ENCODE peak calls at places on chromosomes 12 and 14, in ten cellular contexts. R, A, Q, F, Z, V, J, I, K and C are unnamed samples.

GRCh38 chr12:46389130-46389616 is 16.6 kb upstream of the SLC38A2 start:
- DNase-seq in R (no peak), A (peak; percentile 84), Q (no peak), F (no peak), Z (no peak), V (no peak), J (peak; percentile 99), I (no peak), K (peak; percentile 72), C (peak; percentile 88)

GRCh38 chr12:57410534-57410933 is 20.3 kb downstream of the R3HDM2 start:
- DNase-seq in R (no peak), A (no peak), Q (no peak), F (no peak), Z (no peak), V (no peak), J (no peak), I (no peak), K (no peak), C (no peak)

GRCh38 chr14:93462479-93462878 is 31.7 kb downstream of the UNC79 start:
- DNase-seq in R (no peak), A (no peak), Q (no peak), F (no peak), Z (no peak), V (no peak), J (no peak), I (no peak), K (no peak), C (no peak)

GRCh38 chr14:91473046-91473445 is 37.1 kb downstream of the PPP4R3A start:
- DNase-seq in R (no peak), A (no peak), Q (no peak), F (no peak), Z (no peak), V (no peak), J (no peak), I (no peak), K (no peak), C (no peak)

GRCh38 chr12:108346727-108347710 is 7.9 kb upstream of the CMKLR1 start:
- DNase-seq in R (no peak), A (no peak), Q (no peak), F (no peak), Z (peak; percentile 6), V (no peak), J (no peak), I (no peak), K (no peak), C (no peak)

GRCh38 chr14:36068777-36069534 is 107.6 kb downstream of the PTCSC3 start:
- DNase-seq in R (no peak), A (no peak), Q (no peak), F (no peak), Z (no peak), V (no peak), J (peak; percentile 1), I (no peak), K (no peak), C (peak; percentile 21)

GRCh38 chr12:58143498-58143897 is 202.1 kb downstream of the ATP23 start:
- DNase-seq in R (no peak), A (no peak), Q (no peak), F (no peak), Z (no peak), V (no peak), J (no peak), I (no peak), K (no peak), C (no peak)

GRCh38 chr14:91031668-91032067 is 28.8 kb downstream of the RPS6KA5 start:
- DNase-seq in R (no peak), A (no peak), Q (no peak), F (no peak), Z (no peak), V (no peak), J (no peak), I (no peak), K (no peak), C (no peak)

GRCh38 chr12:119679081-119679480 is 11.1 kb downstream of the PRKAB1 start:
- DNase-seq in R (no peak), A (no peak), Q (no peak), F (peak; percentile 70), Z (no peak), V (no peak), J (no peak), I (no peak), K (no peak), C (no peak)

GRCh38 chr14:49549881-49550280 is 36.3 kb downstream of the RPS29 start:
- DNase-seq in R (no peak), A (no peak), Q (no peak), F (no peak), Z (no peak), V (no peak), J (no peak), I (no peak), K (no peak), C (peak; percentile 46)

GRCh38 chr12:93214523-93215289 is 163.0 kb upstream of the NUDT4 start:
- DNase-seq in R (no peak), A (no peak), Q (no peak), F (no peak), Z (no peak), V (no peak), J (no peak), I (no peak), K (no peak), C (no peak)

GRCh38 chr12:22447223-22447622 is 97.1 kb downstream of the C2CD5 start:
- DNase-seq in R (no peak), A (no peak), Q (no peak), F (no peak), Z (no peak), V (no peak), J (no peak), I (no peak), K (no peak), C (no peak)

DNA sequence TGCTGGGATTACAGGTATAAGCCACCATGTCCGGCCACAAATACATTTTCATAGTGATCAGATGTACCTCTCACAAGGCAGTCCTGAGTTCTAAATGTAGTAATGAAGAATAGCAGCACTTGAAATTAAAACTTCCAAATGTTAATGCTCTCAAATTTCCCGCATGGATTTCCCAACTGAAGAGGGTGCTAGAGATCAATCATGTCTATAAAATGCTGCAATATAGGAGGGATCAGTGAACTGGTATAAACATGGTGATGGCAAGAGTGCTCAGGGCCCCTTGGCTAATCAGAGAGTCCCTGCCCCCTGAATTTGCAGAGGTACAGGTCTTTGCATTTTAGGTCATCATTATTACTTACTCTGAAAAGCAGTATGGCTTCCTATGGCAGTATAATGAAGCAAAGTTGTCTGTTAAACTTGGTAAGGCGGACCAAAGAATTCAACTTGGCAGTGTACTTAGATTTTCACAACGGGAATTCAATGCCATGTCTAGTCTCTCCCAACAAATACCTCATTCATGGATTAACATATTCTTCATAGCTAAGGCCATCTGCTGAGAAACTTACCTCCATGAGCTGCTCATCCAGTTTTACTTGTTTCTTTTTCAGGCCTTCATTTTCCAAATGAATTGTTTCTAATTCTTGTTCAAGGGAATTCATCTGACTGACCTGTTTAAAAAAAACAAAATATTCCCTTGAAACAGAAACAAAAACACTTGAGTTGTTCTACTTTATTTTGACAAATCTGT is 67.0 kb upstream of the SAV1 start:
- DNase-seq in R (no peak), A (no peak), Q (no peak), F (no peak), Z (no peak), V (no peak), J (no peak), I (no peak), K (no peak), C (no peak)
- TF ChIP-seq CTCF in R (no peak), A (peak; percentile 5), Q (no peak), F (no peak), Z (no peak), V (peak; percentile 21), J (no peak), I (no peak), K (no peak), C (peak; percentile 41)

GRCh38 chr14:102086972-102087761 is at the start of gene HSP90AA1:
- DNase-seq in R (peak; percentile 99), A (peak; percentile 80), Q (peak; percentile 92), F (peak; percentile 95), Z (peak; percentile 98), V (peak; percentile 92), J (peak; percentile 96), I (peak; percentile 89), K (peak; percentile 89), C (peak; percentile 90)
- TF ChIP-seq CTCF in R (no peak), A (peak; percentile 23), Q (no peak), F (no peak), Z (peak; percentile 12), V (no peak), J (peak; percentile 9), I (peak; percentile 24), K (no peak), C (peak; percentile 40)

GRCh38 chr14:94539181-94539580 is 22.1 kb upstream of the SERPINA4 start:
- DNase-seq in R (no peak), A (no peak), Q (no peak), F (no peak), Z (no peak), V (no peak), J (no peak), I (no peak), K (no peak), C (no peak)

GRCh38 chr14:94532462-94532861 is 23.2 kb upstream of the SERPINA12 start:
- DNase-seq in R (no peak), A (no peak), Q (no peak), F (no peak), Z (no peak), V (no peak), J (peak; percentile 21), I (no peak), K (no peak), C (no peak)

GRCh38 chr14:94538070-94538740 is 23.0 kb upstream of the SERPINA4 start:
- DNase-seq in R (no peak), A (no peak), Q (no peak), F (no peak), Z (no peak), V (no peak), J (no peak), I (no peak), K (no peak), C (no peak)

GRCh38 chr14:94540031-94540794 is 21.0 kb upstream of the SERPINA4 start:
- DNase-seq in R (peak; percentile 22), A (no peak), Q (no peak), F (no peak), Z (no peak), V (no peak), J (peak; percentile 82), I (no peak), K (no peak), C (no peak)

GRCh38 chr14:94536836-94537235 is 24.4 kb upstream of the SERPINA4 start:
- DNase-seq in R (no peak), A (no peak), Q (no peak), F (no peak), Z (no peak), V (no peak), J (peak; percentile 20), I (no peak), K (no peak), C (no peak)
- TF ChIP-seq CTCF in R (no peak), A (no peak), Q (no peak), F (no peak), Z (no peak), V (no peak), J (no peak), I (no peak), K (no peak), C (no peak)

DNA sequence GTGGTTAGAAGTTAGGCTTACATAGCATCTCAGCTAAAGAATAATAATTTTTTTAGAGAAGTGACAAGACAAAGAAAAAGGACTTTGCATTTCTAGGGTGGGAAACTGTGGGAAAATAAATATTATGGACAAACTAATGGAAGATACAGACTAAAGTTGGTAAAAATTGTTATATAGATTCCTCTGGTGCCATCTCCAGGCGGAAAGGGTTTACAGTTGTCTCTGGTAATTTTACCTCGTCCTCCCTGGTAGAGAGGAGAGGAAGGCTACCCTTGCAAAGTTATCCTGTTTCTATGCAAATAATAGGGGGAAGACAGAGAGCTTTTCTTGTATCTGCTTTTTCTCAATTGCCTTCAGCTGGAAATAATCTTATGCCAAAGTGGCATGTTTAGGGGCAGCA is 5.2 kb downstream of the OR11G2 start:
- DNase-seq in R (no peak), A (no peak), Q (no peak), F (no peak), Z (no peak), V (no peak), J (no peak), I (no peak), K (no peak), C (no peak)
- TF ChIP-seq CTCF in R (no peak), A (no peak), Q (no peak), F (no peak), Z (no peak), V (no peak), J (no peak), I (no peak), K (no peak), C (no peak)